ENCODE peak calls at places on chromosome 20, in six cellular contexts. T, H, O, B, G and I are unnamed samples.

GRCh38 chr20:40809361-40809760 is 120.3 kb upstream of the MAFB start:
- DNase-seq in H (no peak), G (no peak), T (no peak), O (no peak), B (no peak), I (no peak)

GRCh38 chr20:36861875-36862801 is 13.8 kb upstream of the TLDC2 start:
- DNase-seq in O (no peak), H (peak), T (peak), G (peak), B (peak), I (peak)

GRCh38 chr20:52748235-52748950 is 223.8 kb upstream of the TSHZ2 start:
- DNase-seq in O (no peak), H (no peak), B (no peak), G (no peak), T (peak), I (peak)

GRCh38 chr20:22689246-22689645 is 104.9 kb upstream of the FOXA2 start:
- DNase-seq in G (no peak), H (peak), T (no peak), O (no peak), B (no peak), I (no peak)

GRCh38 chr20:47490795-47491194 is 10.9 kb upstream of the NCOA3 start:
- DNase-seq in G (no peak), T (no peak), O (no peak), H (no peak), B (no peak), I (no peak)

GRCh38 chr20:37243076-37243936 is 18.3 kb downstream of the GHRH start:
- DNase-seq in H (peak), T (no peak), O (no peak), G (no peak), B (no peak), I (no peak)

GRCh38 chr20:57429579-57430202 is 38.5 kb downstream of the RBM38 start:
- DNase-seq in O (no peak), T (no peak), G (no peak), B (no peak), H (peak), I (no peak)

GRCh38 chr20:47907031-47907670 is 121.9 kb upstream of the SULF2 start:
- DNase-seq in H (no peak), B (no peak), G (no peak), T (no peak), O (no peak), I (no peak)

GRCh38 chr20:56710577-56711465 is 81.7 kb downstream of the TFAP2C start:
- DNase-seq in H (peak), G (no peak), T (no peak), B (no peak), O (no peak), I (no peak)

GRCh38 chr20:52033313-52033712 is 158.3 kb downstream of the ZFP64 start:
- DNase-seq in H (no peak), G (no peak), T (no peak), O (no peak), B (no peak), I (no peak)

GRCh38 chr20:54680872-54681297 is 205.5 kb downstream of the DOK5 start:
- DNase-seq in G (no peak), O (no peak), B (no peak), H (peak), T (no peak), I (no peak)

GRCh38 chr20:36848078-36848660 is 27.8 kb upstream of the TLDC2 start:
- DNase-seq in B (no peak), O (no peak), G (no peak), T (peak), H (peak), I (peak)

GRCh38 chr20:20710847-20711315 is 1.6 kb downstream of the RALGAPA2 start:
- DNase-seq in O (peak), B (no peak), H (no peak), G (no peak), T (no peak), I (no peak)

GRCh38 chr20:32312718-32313424 is 35.4 kb downstream of the KIF3B start:
- DNase-seq in B (no peak), O (no peak), T (no peak), H (no peak), G (no peak), I (no peak)

GRCh38 chr20:2139250-2139649 is 37.6 kb downstream of the STK35 start:
- DNase-seq in O (no peak), H (no peak), B (no peak), G (no peak), T (no peak), I (no peak)

GRCh38 chr20:44209691-44210421 is 715 bp downstream of the OSER1 start:
- DNase-seq in O (peak), B (no peak), T (no peak), H (peak), G (no peak), I (no peak)

GRCh38 chr20:38386004-38386403 is 39.7 kb downstream of the LBP start:
- DNase-seq in T (no peak), G (no peak), B (no peak), H (no peak), O (no peak), I (no peak)

GRCh38 chr20:47400685-47401084 is 44.2 kb upstream of the ZMYND8 start:
- DNase-seq in T (no peak), O (no peak), H (peak), G (no peak), B (no peak), I (no peak)

GRCh38 chr20:49568491-49569151 is 684 bp upstream of the PTGIS start:
- DNase-seq in O (no peak), G (no peak), T (no peak), H (no peak), B (peak), I (peak)

GRCh38 chr20:49570828-49571552 is 3.1 kb upstream of the PTGIS start:
- DNase-seq in G (no peak), B (peak), O (no peak), T (no peak), H (no peak), I (peak)

GRCh38 chr20:49570161-49570827 is 2.4 kb upstream of the PTGIS start:
- DNase-seq in B (peak), G (no peak), T (no peak), O (no peak), H (no peak), I (peak)

GRCh38 chr20:49567421-49568256 is at the start of gene PTGIS:
- DNase-seq in B (peak), T (no peak), H (no peak), G (no peak), O (no peak), I (peak)

GRCh38 chr20:49569403-49570115 is 1.6 kb upstream of the PTGIS start:
- DNase-seq in H (no peak), B (peak), T (no peak), O (no peak), G (no peak), I (peak)
- H3K27ac ChIP-seq in H (no peak), B (peak), T (peak), O (no peak), G (no peak), I (peak)

DNA sequence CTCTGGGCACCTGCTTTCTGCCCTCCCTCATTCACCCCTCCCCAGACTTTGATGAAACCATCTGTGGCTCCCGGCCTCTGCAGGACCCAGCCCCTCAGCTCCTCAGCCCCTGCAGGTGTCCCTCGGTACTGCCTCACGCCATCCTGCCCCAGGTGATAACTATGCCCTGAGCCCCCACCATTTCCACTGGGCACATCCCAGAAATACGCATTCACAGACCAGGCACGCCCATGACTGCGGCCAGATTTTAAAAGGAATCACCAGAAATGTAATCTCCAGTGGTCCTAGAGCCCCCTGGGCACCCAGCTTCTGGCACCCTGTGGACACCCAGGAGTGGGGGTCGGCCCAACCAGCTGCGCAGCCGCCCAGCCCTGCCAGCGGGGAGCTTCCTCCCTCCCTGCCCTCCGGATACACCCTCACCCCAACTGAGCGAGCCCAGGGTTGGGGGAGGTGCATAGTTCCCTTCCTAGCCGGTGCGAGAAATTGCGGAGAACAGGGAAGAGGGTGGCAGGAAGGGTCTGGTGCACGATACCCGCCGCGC is 585 bp upstream of the NTSR1 start:
- DNase-seq in T (no peak), O (no peak), B (no peak), G (no peak), H (peak), I (no peak)
- H3K27ac ChIP-seq in T (no peak), O (no peak), B (no peak), G (no peak), H (no peak), I (peak)

DNA sequence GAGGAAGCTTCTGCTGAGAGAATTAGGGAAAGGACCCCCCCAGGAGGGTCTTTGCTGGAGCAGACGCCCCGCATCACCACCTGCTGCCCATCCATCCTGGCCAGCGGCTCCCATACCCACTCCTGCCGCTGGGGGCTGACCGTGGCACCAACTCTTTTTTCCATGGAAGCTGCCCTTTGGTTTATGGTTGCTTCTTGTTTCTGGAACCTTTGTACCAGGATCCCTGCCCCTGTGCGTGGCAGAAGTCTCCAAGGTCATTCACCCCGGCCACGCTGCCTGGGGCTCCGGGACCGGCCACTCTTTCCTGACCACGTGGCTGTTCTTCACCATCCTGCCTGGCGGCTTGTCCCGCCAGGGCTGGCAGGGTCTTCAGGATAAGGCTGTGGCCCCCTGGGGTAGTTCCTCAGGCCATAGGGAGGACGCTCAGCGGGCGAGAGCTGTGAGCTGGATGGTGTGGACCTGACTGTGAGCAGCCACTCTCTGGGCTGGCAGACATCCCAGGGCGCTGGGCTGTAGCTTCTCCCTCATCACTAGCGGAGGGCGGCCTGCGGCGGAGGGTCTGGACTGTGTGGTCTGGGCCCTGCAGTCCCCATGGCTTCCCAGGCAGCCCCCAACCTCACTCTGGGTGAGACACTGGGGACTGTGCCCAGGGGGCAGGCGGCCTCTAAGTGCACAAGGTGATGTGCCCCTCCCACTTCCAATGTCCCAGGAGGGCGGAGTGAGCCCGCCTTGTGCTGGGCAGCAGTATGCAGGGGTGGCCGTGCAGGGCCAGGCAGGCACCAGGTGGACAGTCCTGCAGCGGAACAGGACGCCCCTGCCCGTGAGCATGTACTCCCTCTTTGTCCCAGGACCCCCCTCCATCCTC is 22.8 kb upstream of the RBBP8NL start:
- DNase-seq in O (no peak), T (peak), H (peak), B (no peak), G (no peak), I (no peak)
- H3K27ac ChIP-seq in O (no peak), T (no peak), H (no peak), B (no peak), G (no peak), I (no peak)

DNA sequence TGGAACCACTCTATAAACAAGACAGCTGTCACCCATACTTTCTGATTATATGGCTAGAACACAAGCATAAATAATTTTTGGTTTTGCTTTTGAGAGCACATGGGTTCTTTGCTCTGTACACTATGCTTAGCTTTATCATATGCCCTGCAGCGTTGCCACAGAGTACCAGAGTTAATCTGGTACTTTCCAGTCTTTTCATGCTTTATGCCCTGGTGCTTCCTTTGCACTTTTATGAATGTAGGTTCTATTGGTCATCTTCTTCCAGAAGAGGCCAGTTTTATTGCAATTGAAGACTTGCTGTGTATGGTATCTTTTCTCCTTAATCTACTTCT is 20.8 kb downstream of the SHLD1 start:
- DNase-seq in B (no peak), T (no peak), G (no peak), H (no peak), O (no peak), I (no peak)
- H3K27ac ChIP-seq in B (no peak), T (no peak), G (no peak), H (peak), O (no peak), I (no peak)

GRCh38 chr20:49445176-49445575 is 37.3 kb downstream of the KCNB1 start:
- DNase-seq in H (no peak), O (no peak), T (no peak), G (no peak), B (no peak), I (peak)
- H3K27ac ChIP-seq in H (no peak), O (no peak), T (no peak), G (no peak), B (peak), I (peak)